ENCODE peak calls at places on chromosomes 12 and 14, in nine cellular contexts. G is cardiac muscle cell, Y is Calu3, U is astrocyte of the spinal cord, J is astrocyte of the cerebellum, B is upper lobe of right lung, I is A549, Z is MM.1S, X is GM12878. E is an unnamed sample.

GRCh38 chr14:63986789-63987533 is 134.2 kb downstream of the SYNE2 start:
- DNase-seq in I (peak; percentile 11), B (no peak), X (no peak), G (no peak), Y (no peak), J (peak; percentile 27), U (peak; percentile 65), Z (no peak), E (no peak)

GRCh38 chr14:79825046-79825521 is 386.2 kb downstream of the DIO2 start:
- DNase-seq in U (no peak), I (no peak), G (no peak), B (no peak), Y (no peak), J (no peak), X (no peak), Z (no peak), E (no peak)

GRCh38 chr14:64191756-64192155 is 102.4 kb downstream of the ESR2 start:
- DNase-seq in G (no peak), U (peak; percentile 83), Y (no peak), B (no peak), J (peak; percentile 42), Z (no peak), I (peak; percentile 70), X (no peak), E (no peak)

GRCh38 chr12:2163172-2163927 is 110.6 kb downstream of the CACNA1C start:
- DNase-seq in Y (peak; percentile 61), Z (no peak), G (peak; percentile 51), I (no peak), B (no peak), U (peak; percentile 95), X (no peak), J (peak; percentile 98), E (no peak)

GRCh38 chr14:88682495-88683114 is 110.1 kb downstream of the EML5 start:
- DNase-seq in I (no peak), X (no peak), Z (no peak), G (peak; percentile 19), U (no peak), B (no peak), Y (no peak), J (no peak), E (no peak)

GRCh38 chr14:37889087-37889486 is 293.7 kb downstream of the TTC6 start:
- DNase-seq in B (no peak), Y (no peak), X (no peak), J (peak; percentile 32), Z (no peak), I (no peak), U (peak; percentile 14), G (peak; percentile 48), E (no peak)

GRCh38 chr12:122888232-122888752 is 7.6 kb downstream of the VPS37B start:
- DNase-seq in G (no peak), U (peak; percentile 81), I (peak; percentile 84), Z (peak; percentile 74), Y (peak; percentile 91), J (peak; percentile 55), B (peak; percentile 83), X (no peak), E (no peak)

GRCh38 chr12:103571286-103571685 is 15.8 kb upstream of the STAB2 start:
- DNase-seq in Z (no peak), B (no peak), I (no peak), Y (peak; percentile 56), G (peak; percentile 84), U (peak; percentile 4), X (no peak), J (no peak), E (no peak)

GRCh38 chr14:101630056-101630960 is 69.0 kb downstream of the DIO3 start:
- DNase-seq in B (no peak), J (no peak), U (no peak), X (no peak), I (no peak), G (no peak), Y (no peak), Z (no peak), E (no peak)

GRCh38 chr12:6494351-6494743 is 445 bp downstream of the NCAPD2 start:
- DNase-seq in U (no peak), Z (no peak), I (no peak), G (no peak), J (no peak), B (no peak), X (no peak), Y (no peak), E (no peak)

GRCh38 chr14:94370524-94370910 is 17.9 kb downstream of the SERPINA1 start:
- DNase-seq in G (no peak), I (no peak), J (no peak), X (no peak), Z (no peak), B (peak; percentile 21), Y (no peak), U (no peak), E (no peak)

GRCh38 chr12:39440781-39441180 is 2.1 kb downstream of the KIF21A start:
- DNase-seq in X (no peak), Y (no peak), I (peak; percentile 14), B (no peak), G (peak; percentile 5), U (no peak), Z (no peak), J (no peak), E (no peak)

GRCh38 chr12:53963434-53964314 is 9.0 kb downstream of the HOXC12 start:
- DNase-seq in X (no peak), G (no peak), Y (no peak), J (no peak), B (no peak), U (no peak), Z (no peak), I (no peak), E (no peak)

GRCh38 chr12:64737539-64737938 is 21.7 kb downstream of the GNS start:
- DNase-seq in G (no peak), J (no peak), I (no peak), Z (peak; percentile 83), B (no peak), U (no peak), Y (no peak), X (no peak), E (no peak)

GRCh38 chr12:121980211-121980891 is 41.3 kb upstream of the BCL7A start:
- DNase-seq in G (no peak), U (peak; percentile 62), Z (no peak), B (no peak), Y (no peak), J (no peak), I (no peak), X (peak; percentile 42), E (no peak)

GRCh38 chr12:11089246-11089645 is 2.9 kb downstream of the TAS2R43 start:
- DNase-seq in B (no peak), U (no peak), J (no peak), I (no peak), Y (no peak), Z (no peak), G (no peak), X (no peak), E (no peak)

GRCh38 chr12:129911437-129912049 is 7.7 kb upstream of the TMEM132D start:
- DNase-seq in X (no peak), G (peak; percentile 76), J (peak; percentile 39), B (peak; percentile 75), Z (no peak), U (peak; percentile 58), Y (peak; percentile 32), I (peak; percentile 59), E (no peak)

GRCh38 chr12:5083955-5084849 is 40.5 kb downstream of the KCNA5 start:
- DNase-seq in I (peak; percentile 53), Z (peak; percentile 33), G (peak; percentile 62), B (no peak), J (peak; percentile 62), U (peak; percentile 73), Y (peak; percentile 47), X (peak; percentile 23), E (peak; percentile 47)

GRCh38 chr12:111197545-111197944 is 171.3 kb downstream of the PHETA1 start:
- DNase-seq in X (no peak), J (no peak), B (no peak), Z (no peak), I (no peak), G (no peak), Y (no peak), U (no peak), E (no peak)

GRCh38 chr12:82425241-82425640 is 66.9 kb downstream of the METTL25 start:
- DNase-seq in X (no peak), J (peak; percentile 80), Z (no peak), U (peak; percentile 81), Y (no peak), I (no peak), B (no peak), G (no peak), E (no peak)

GRCh38 chr12:25518512-25518911 is 34.6 kb downstream of the LMNTD1 start:
- DNase-seq in Y (no peak), X (peak; percentile 7), U (peak; percentile 43), Z (no peak), B (no peak), I (no peak), J (peak; percentile 13), G (no peak), E (no peak)

GRCh38 chr14:64707661-64708060 is 3.4 kb downstream of the PLEKHG3 start:
- DNase-seq in I (peak; percentile 61), G (no peak), Y (peak; percentile 44), B (no peak), J (peak; percentile 70), X (no peak), Z (no peak), U (peak; percentile 78), E (no peak)

GRCh38 chr14:96225745-96226151 is 21.1 kb downstream of the BDKRB2 start:
- DNase-seq in I (peak; percentile 41), J (no peak), B (peak; percentile 63), X (no peak), Z (no peak), G (peak; percentile 55), U (no peak), Y (no peak), E (no peak)
- TF ChIP-seq CTCF in I (no peak), J (no peak), B (no peak), X (no peak), Z (no peak), G (peak; percentile 19), U (peak; percentile 15), Y (no peak), E (no peak)

DNA sequence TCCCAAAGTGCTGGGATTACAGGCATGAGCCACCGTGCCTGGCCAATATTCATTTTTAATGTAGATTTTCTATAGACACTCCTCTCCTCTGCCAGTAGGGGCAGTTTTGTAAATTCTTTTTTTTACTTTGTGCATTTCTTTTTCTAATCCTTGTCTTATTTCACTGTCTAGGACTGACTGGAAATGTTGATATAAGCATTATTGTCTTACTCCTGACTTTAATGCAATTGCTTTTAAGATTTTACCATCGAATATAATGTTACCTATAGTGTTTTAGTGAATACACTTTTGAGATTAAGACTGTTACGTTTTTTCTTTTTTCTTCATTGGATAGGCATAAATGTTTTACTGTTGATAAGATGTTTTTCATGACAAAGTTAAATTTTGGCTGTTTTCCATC is 35.4 kb upstream of the EMP1 start:
- DNase-seq in U (no peak), G (no peak), X (no peak), Y (no peak), I (no peak), Z (no peak), J (no peak), B (no peak), E (no peak)
- TF ChIP-seq CTCF in U (peak; percentile 49), G (peak; percentile 40), X (peak; percentile 36), Y (peak; percentile 36), I (no peak), Z (peak; percentile 29), J (peak; percentile 35), B (peak; percentile 27), E (no peak)

GRCh38 chr12:106025129-106025528 is 113.6 kb downstream of the NUAK1 start:
- DNase-seq in B (no peak), I (peak; percentile 35), X (no peak), U (no peak), J (no peak), Z (no peak), G (no peak), Y (no peak), E (no peak)
- TF ChIP-seq CTCF in B (no peak), I (no peak), X (no peak), U (no peak), J (no peak), Z (no peak), G (no peak), Y (no peak), E (no peak)

GRCh38 chr14:22558221-22558913 is 30.7 kb downstream of the DAD1 start:
- DNase-seq in J (no peak), Y (no peak), B (no peak), I (no peak), X (no peak), U (no peak), G (no peak), Z (no peak), E (no peak)
- TF ChIP-seq CTCF in J (peak; percentile 27), Y (no peak), B (peak; percentile 18), I (no peak), X (peak; percentile 48), U (peak; percentile 20), G (peak; percentile 39), Z (no peak), E (no peak)

E was measured in D721Med.